ENCODE peak calls at places on chromosomes 7 and 10, in seven cellular contexts. One of them, this sample, is unnamed.

GRCh38 chr10:101146392-101147251 is 15.5 kb downstream of the TLX1 start:
- DNase-seq in activated effector memory CD4-positive, alpha-beta T cell treated with Interleukin-2 at 50 U/mL for 16 hours: no peak
- DNase-seq in central memory CD4-positive, alpha-beta T cell: no peak
- DNase-seq in MV-4-11: no peak
- DNase-seq in stimulated activated CD4-positive, alpha-beta T cell treated with anti-CD3 and anti-CD28 coated beads, TNF-alpha, amount 100 ng/mL, for 1 hour: no peak
- DNase-seq in NCI-H748 treated with DMSO at 0.1 percent for 48 hours: no peak
- DNase-seq in transverse colon: no peak
- DNase-seq in this sample: no peak

GRCh38 chr10:38600696-38601095 is 506.6 kb downstream of the ZNF37A start:
- DNase-seq in stimulated activated CD4-positive, alpha-beta T cell treated with anti-CD3 and anti-CD28 coated beads, TNF-alpha, amount 100 ng/mL, for 1 hour: no peak
- DNase-seq in NCI-H748 treated with DMSO at 0.1 percent for 48 hours: no peak
- DNase-seq in activated effector memory CD4-positive, alpha-beta T cell treated with Interleukin-2 at 50 U/mL for 16 hours: no peak
- DNase-seq in transverse colon: no peak
- DNase-seq in MV-4-11: no peak
- DNase-seq in central memory CD4-positive, alpha-beta T cell: no peak
- DNase-seq in this sample: no peak

GRCh38 chr7:762891-763290 is 35.8 kb upstream of the PRKAR1B start:
- DNase-seq in stimulated activated CD4-positive, alpha-beta T cell treated with anti-CD3 and anti-CD28 coated beads, TNF-alpha, amount 100 ng/mL, for 1 hour: no peak
- DNase-seq in central memory CD4-positive, alpha-beta T cell: no peak
- DNase-seq in activated effector memory CD4-positive, alpha-beta T cell treated with Interleukin-2 at 50 U/mL for 16 hours: no peak
- DNase-seq in transverse colon: no peak
- DNase-seq in NCI-H748 treated with DMSO at 0.1 percent for 48 hours: no peak
- DNase-seq in MV-4-11: peak
- DNase-seq in this sample: no peak

GRCh38 chr10:73529089-73529832 is 33.4 kb upstream of the PPP3CB start:
- DNase-seq in transverse colon: peak
- DNase-seq in central memory CD4-positive, alpha-beta T cell: peak
- DNase-seq in stimulated activated CD4-positive, alpha-beta T cell treated with anti-CD3 and anti-CD28 coated beads, TNF-alpha, amount 100 ng/mL, for 1 hour: peak
- DNase-seq in MV-4-11: peak
- DNase-seq in NCI-H748 treated with DMSO at 0.1 percent for 48 hours: peak
- DNase-seq in activated effector memory CD4-positive, alpha-beta T cell treated with Interleukin-2 at 50 U/mL for 16 hours: peak
- DNase-seq in this sample: no peak

GRCh38 chr10:59648711-59649201 is 60.9 kb downstream of the SLC16A9 start:
- DNase-seq in MV-4-11: no peak
- DNase-seq in central memory CD4-positive, alpha-beta T cell: no peak
- DNase-seq in activated effector memory CD4-positive, alpha-beta T cell treated with Interleukin-2 at 50 U/mL for 16 hours: no peak
- DNase-seq in stimulated activated CD4-positive, alpha-beta T cell treated with anti-CD3 and anti-CD28 coated beads, TNF-alpha, amount 100 ng/mL, for 1 hour: no peak
- DNase-seq in transverse colon: no peak
- DNase-seq in NCI-H748 treated with DMSO at 0.1 percent for 48 hours: peak
- DNase-seq in this sample: no peak

GRCh38 chr10:58164517-58164916 is 103.2 kb downstream of the IPMK start:
- DNase-seq in transverse colon: no peak
- DNase-seq in central memory CD4-positive, alpha-beta T cell: no peak
- DNase-seq in stimulated activated CD4-positive, alpha-beta T cell treated with anti-CD3 and anti-CD28 coated beads, TNF-alpha, amount 100 ng/mL, for 1 hour: no peak
- DNase-seq in MV-4-11: no peak
- DNase-seq in NCI-H748 treated with DMSO at 0.1 percent for 48 hours: no peak
- DNase-seq in activated effector memory CD4-positive, alpha-beta T cell treated with Interleukin-2 at 50 U/mL for 16 hours: no peak
- DNase-seq in this sample: no peak

GRCh38 chr10:23294638-23295247 is 49.9 kb downstream of the C10orf67 start:
- DNase-seq in stimulated activated CD4-positive, alpha-beta T cell treated with anti-CD3 and anti-CD28 coated beads, TNF-alpha, amount 100 ng/mL, for 1 hour: no peak
- DNase-seq in transverse colon: no peak
- DNase-seq in central memory CD4-positive, alpha-beta T cell: no peak
- DNase-seq in NCI-H748 treated with DMSO at 0.1 percent for 48 hours: peak
- DNase-seq in activated effector memory CD4-positive, alpha-beta T cell treated with Interleukin-2 at 50 U/mL for 16 hours: no peak
- DNase-seq in MV-4-11: no peak
- DNase-seq in this sample: no peak

GRCh38 chr7:142460402-142461117 is 202.7 kb upstream of the PRSS58 start:
- DNase-seq in MV-4-11: no peak
- DNase-seq in central memory CD4-positive, alpha-beta T cell: no peak
- DNase-seq in activated effector memory CD4-positive, alpha-beta T cell treated with Interleukin-2 at 50 U/mL for 16 hours: no peak
- DNase-seq in NCI-H748 treated with DMSO at 0.1 percent for 48 hours: no peak
- DNase-seq in stimulated activated CD4-positive, alpha-beta T cell treated with anti-CD3 and anti-CD28 coated beads, TNF-alpha, amount 100 ng/mL, for 1 hour: no peak
- DNase-seq in transverse colon: no peak
- DNase-seq in this sample: no peak

GRCh38 chr7:157941210-157941609 is 604.4 kb downstream of the DNAJB6 start:
- DNase-seq in activated effector memory CD4-positive, alpha-beta T cell treated with Interleukin-2 at 50 U/mL for 16 hours: no peak
- DNase-seq in MV-4-11: no peak
- DNase-seq in NCI-H748 treated with DMSO at 0.1 percent for 48 hours: no peak
- DNase-seq in stimulated activated CD4-positive, alpha-beta T cell treated with anti-CD3 and anti-CD28 coated beads, TNF-alpha, amount 100 ng/mL, for 1 hour: no peak
- DNase-seq in transverse colon: no peak
- DNase-seq in central memory CD4-positive, alpha-beta T cell: no peak
- DNase-seq in this sample: no peak

GRCh38 chr7:56079450-56080185 is 13.1 kb downstream of the PHKG1 start:
- DNase-seq in NCI-H748 treated with DMSO at 0.1 percent for 48 hours: peak
- DNase-seq in transverse colon: peak
- DNase-seq in MV-4-11: peak
- DNase-seq in central memory CD4-positive, alpha-beta T cell: no peak
- DNase-seq in stimulated activated CD4-positive, alpha-beta T cell treated with anti-CD3 and anti-CD28 coated beads, TNF-alpha, amount 100 ng/mL, for 1 hour: no peak
- DNase-seq in activated effector memory CD4-positive, alpha-beta T cell treated with Interleukin-2 at 50 U/mL for 16 hours: no peak
- DNase-seq in this sample: peak

GRCh38 chr10:100847440-100847839 is 65.3 kb upstream of the SLF2 start:
- DNase-seq in stimulated activated CD4-positive, alpha-beta T cell treated with anti-CD3 and anti-CD28 coated beads, TNF-alpha, amount 100 ng/mL, for 1 hour: no peak
- DNase-seq in activated effector memory CD4-positive, alpha-beta T cell treated with Interleukin-2 at 50 U/mL for 16 hours: no peak
- DNase-seq in NCI-H748 treated with DMSO at 0.1 percent for 48 hours: no peak
- DNase-seq in MV-4-11: no peak
- DNase-seq in transverse colon: no peak
- DNase-seq in central memory CD4-positive, alpha-beta T cell: no peak
- DNase-seq in this sample: no peak

GRCh38 chr10:43206391-43207235 is 60.3 kb downstream of the RASGEF1A start:
- DNase-seq in transverse colon: peak
- DNase-seq in MV-4-11: no peak
- DNase-seq in stimulated activated CD4-positive, alpha-beta T cell treated with anti-CD3 and anti-CD28 coated beads, TNF-alpha, amount 100 ng/mL, for 1 hour: no peak
- DNase-seq in central memory CD4-positive, alpha-beta T cell: no peak
- DNase-seq in NCI-H748 treated with DMSO at 0.1 percent for 48 hours: no peak
- DNase-seq in activated effector memory CD4-positive, alpha-beta T cell treated with Interleukin-2 at 50 U/mL for 16 hours: no peak
- DNase-seq in this sample: peak

GRCh38 chr10:4034907-4035581 is 250.0 kb upstream of the KLF6 start:
- DNase-seq in transverse colon: peak
- DNase-seq in MV-4-11: peak
- DNase-seq in central memory CD4-positive, alpha-beta T cell: peak
- DNase-seq in NCI-H748 treated with DMSO at 0.1 percent for 48 hours: no peak
- DNase-seq in activated effector memory CD4-positive, alpha-beta T cell treated with Interleukin-2 at 50 U/mL for 16 hours: no peak
- DNase-seq in stimulated activated CD4-positive, alpha-beta T cell treated with anti-CD3 and anti-CD28 coated beads, TNF-alpha, amount 100 ng/mL, for 1 hour: no peak
- DNase-seq in this sample: no peak